ENCODE peak calls at places on chromosomes 11 and 22, in five cellular contexts. One of them, this sample, is unnamed.

GRCh38 chr11:9276571-9276970 is 11.4 kb upstream of the DENND5A start:
- DNase-seq in B cell: no peak
- DNase-seq in retina: peak
- DNase-seq in stimulated activated CD8-positive, alpha-beta memory T cell treated with anti-CD3 and anti-CD28 coated beads, Interleukin-15, amount 100 ng/mL, for 4 hours: no peak
- DNase-seq in left colon: no peak
- DNase-seq in this sample: no peak

GRCh38 chr11:119742263-119742861 is 13.4 kb upstream of the NECTIN1 start:
- DNase-seq in B cell: peak
- DNase-seq in retina: peak
- DNase-seq in stimulated activated CD8-positive, alpha-beta memory T cell treated with anti-CD3 and anti-CD28 coated beads, Interleukin-15, amount 100 ng/mL, for 4 hours: no peak
- DNase-seq in left colon: no peak
- DNase-seq in this sample: no peak

GRCh38 chr11:86548278-86548917 is 124.0 kb downstream of the ME3 start:
- DNase-seq in B cell: no peak
- DNase-seq in retina: no peak
- DNase-seq in stimulated activated CD8-positive, alpha-beta memory T cell treated with anti-CD3 and anti-CD28 coated beads, Interleukin-15, amount 100 ng/mL, for 4 hours: no peak
- DNase-seq in left colon: no peak
- DNase-seq in this sample: no peak

GRCh38 chr11:33698921-33699320 is 1.7 kb downstream of the C11orf91 start:
- DNase-seq in B cell: no peak
- DNase-seq in retina: no peak
- DNase-seq in stimulated activated CD8-positive, alpha-beta memory T cell treated with anti-CD3 and anti-CD28 coated beads, Interleukin-15, amount 100 ng/mL, for 4 hours: no peak
- DNase-seq in left colon: no peak
- DNase-seq in this sample: no peak

GRCh38 chr11:104843150-104843837 is 55.0 kb downstream of the CASP12 start:
- DNase-seq in B cell: no peak
- DNase-seq in retina: no peak
- DNase-seq in stimulated activated CD8-positive, alpha-beta memory T cell treated with anti-CD3 and anti-CD28 coated beads, Interleukin-15, amount 100 ng/mL, for 4 hours: no peak
- DNase-seq in left colon: no peak
- DNase-seq in this sample: no peak

GRCh38 chr11:2182075-2182474 is 10.5 kb upstream of the TH start:
- DNase-seq in B cell: no peak
- DNase-seq in retina: no peak
- DNase-seq in stimulated activated CD8-positive, alpha-beta memory T cell treated with anti-CD3 and anti-CD28 coated beads, Interleukin-15, amount 100 ng/mL, for 4 hours: no peak
- DNase-seq in left colon: no peak
- DNase-seq in this sample: no peak

GRCh38 chr22:20315337-20316216 is 4.3 kb downstream of the DGCR6L start:
- DNase-seq in B cell: no peak
- DNase-seq in retina: peak
- DNase-seq in stimulated activated CD8-positive, alpha-beta memory T cell treated with anti-CD3 and anti-CD28 coated beads, Interleukin-15, amount 100 ng/mL, for 4 hours: no peak
- DNase-seq in left colon: peak
- DNase-seq in this sample: no peak

GRCh38 chr11:133892584-133893380 is 47.5 kb upstream of the SPATA19 start:
- DNase-seq in B cell: no peak
- DNase-seq in retina: no peak
- DNase-seq in stimulated activated CD8-positive, alpha-beta memory T cell treated with anti-CD3 and anti-CD28 coated beads, Interleukin-15, amount 100 ng/mL, for 4 hours: no peak
- DNase-seq in left colon: no peak
- DNase-seq in this sample: no peak

GRCh38 chr11:130269544-130269943 is 45.2 kb downstream of the ZBTB44 start:
- DNase-seq in B cell: peak
- DNase-seq in retina: no peak
- DNase-seq in stimulated activated CD8-positive, alpha-beta memory T cell treated with anti-CD3 and anti-CD28 coated beads, Interleukin-15, amount 100 ng/mL, for 4 hours: no peak
- DNase-seq in left colon: no peak
- DNase-seq in this sample: no peak

This sample was measured in NCI-H774.